ENCODE peak calls at places on chromosomes 3 and 15, in ten cellular contexts. F is fibroblast of lung, V is hepatocyte, D is kidney, H is tibial artery, U is fibroblast of pulmonary artery, O is GM12865, T is pancreas, N is NB4, J is K562. E is an unnamed sample.

GRCh38 chr3:149020196-149020838 is 29.0 kb downstream of the GYG1 start:
- DNase-seq in N (no peak), J (no peak), F (no peak), T (no peak), U (peak), D (no peak), V (no peak), H (peak), O (no peak), E (peak)

GRCh38 chr15:101123222-101123910 is 128.5 kb downstream of the CHSY1 start:
- DNase-seq in N (peak), F (peak), O (no peak), U (peak), V (no peak), D (peak), H (no peak), J (no peak), T (no peak), E (peak)

GRCh38 chr3:57977755-57978715 is 30.2 kb upstream of the FLNB start:
- DNase-seq in H (no peak), N (no peak), T (no peak), J (no peak), F (no peak), O (no peak), D (no peak), V (peak), U (no peak), E (no peak)

GRCh38 chr3:24111711-24112110 is 166.6 kb downstream of the NR1D2 start:
- DNase-seq in D (no peak), U (no peak), T (no peak), N (no peak), V (no peak), H (no peak), F (no peak), J (no peak), O (no peak), E (no peak)

GRCh38 chr3:66182228-66182627 is 38.6 kb upstream of the SLC25A26 start:
- DNase-seq in T (no peak), F (no peak), O (no peak), N (no peak), U (peak), V (no peak), D (no peak), H (no peak), J (no peak), E (peak)

GRCh38 chr3:23129817-23130216 is 73.3 kb upstream of the UBE2E2 start:
- DNase-seq in O (peak), V (peak), J (no peak), N (no peak), H (no peak), U (peak), T (no peak), F (no peak), D (no peak), E (no peak)

GRCh38 chr3:111236833-111237713 is 165.5 kb downstream of the NECTIN3 start:
- DNase-seq in V (no peak), T (no peak), J (no peak), H (no peak), U (peak), D (no peak), N (no peak), F (peak), O (no peak), E (peak)

GRCh38 chr3:171768281-171768925 is 41.9 kb downstream of the PLD1 start:
- DNase-seq in F (no peak), U (no peak), N (no peak), H (no peak), J (no peak), O (no peak), T (no peak), V (no peak), D (no peak), E (peak)

GRCh38 chr3:10771486-10772225 is 44.4 kb upstream of the SLC6A11 start:
- DNase-seq in O (no peak), H (no peak), V (no peak), F (no peak), D (no peak), J (no peak), T (no peak), N (no peak), U (no peak), E (no peak)

GRCh38 chr3:5022966-5023776 is 43.9 kb downstream of the BHLHE40 start:
- DNase-seq in D (peak), O (peak), H (no peak), V (peak), T (peak), N (no peak), U (peak), F (peak), J (peak), E (peak)

GRCh38 chr3:156865732-156866131 is 39.6 kb downstream of the LEKR1 start:
- DNase-seq in N (no peak), T (no peak), O (no peak), J (no peak), V (no peak), F (peak), D (no peak), H (no peak), U (peak), E (peak)

GRCh38 chr3:64220161-64220560 is 5.1 kb downstream of the PRICKLE2 start:
- DNase-seq in J (no peak), U (peak), F (peak), D (no peak), T (no peak), N (no peak), H (no peak), O (no peak), V (peak), E (peak)

GRCh38 chr3:52292247-52293065 is 4.8 kb downstream of the GLYCTK start:
- DNase-seq in H (no peak), N (no peak), V (no peak), F (no peak), U (no peak), J (no peak), D (peak), O (no peak), T (no peak), E (no peak)

GRCh38 chr3:28122227-28122626 is 119.2 kb upstream of the CMC1 start:
- DNase-seq in J (no peak), D (no peak), T (no peak), F (peak), V (no peak), O (no peak), N (no peak), H (no peak), U (peak), E (peak)

GRCh38 chr3:81173514-81173913 is 587.9 kb downstream of the GBE1 start:
- DNase-seq in D (no peak), T (no peak), J (no peak), H (no peak), N (peak), V (peak), U (peak), O (no peak), F (no peak), E (peak)
- TF ChIP-seq CTCF in D (no peak), T (no peak), J (no peak), H (no peak), N (peak), V (peak), U (peak), O (no peak), F (no peak), E (peak)

DNA sequence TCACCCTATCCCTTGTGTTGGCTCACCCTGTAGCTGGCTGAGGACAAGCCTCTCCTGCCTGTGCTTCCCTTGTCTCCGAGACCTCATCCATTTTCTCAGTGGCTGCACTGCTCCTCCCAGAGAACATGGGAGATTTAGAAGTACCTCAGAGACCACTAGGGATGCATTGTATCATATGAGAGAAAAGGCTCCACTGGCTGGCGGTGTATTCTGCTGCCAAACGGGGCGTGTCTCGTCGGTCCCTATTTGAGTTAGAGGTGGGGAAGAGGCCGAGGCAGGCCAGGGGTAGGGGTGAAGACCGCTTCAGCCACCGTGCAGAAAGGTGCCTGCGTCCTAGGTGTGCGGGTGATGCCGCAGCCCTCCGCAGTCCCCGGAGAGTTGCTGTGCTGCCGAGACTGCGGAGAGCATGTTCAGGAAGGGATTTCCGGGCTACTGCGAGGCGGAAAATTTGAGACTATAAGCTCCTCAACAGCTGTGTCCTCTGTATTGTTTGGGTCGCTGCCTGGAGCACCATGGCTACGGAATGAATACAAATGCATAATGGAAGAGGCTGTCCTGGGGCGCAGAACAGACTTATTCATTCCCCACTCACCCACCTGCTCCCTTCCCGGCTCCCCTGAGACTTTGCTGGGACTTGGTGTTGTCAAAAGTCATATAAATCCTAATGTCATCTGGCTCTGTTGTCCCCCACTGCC is 43.9 kb downstream of the SPSB4 start:
- DNase-seq in J (no peak), F (peak), U (peak), D (no peak), O (no peak), V (no peak), N (no peak), H (peak), T (peak), E (peak)
- H3K4me3 ChIP-seq in J (no peak), F (peak), U (peak), D (no peak), O (no peak), V (no peak), N (no peak), H (peak), T (no peak), E (no peak)

GRCh38 chr3:36744770-36745169 is 19.6 kb downstream of the DCLK3 start:
- DNase-seq in O (no peak), T (no peak), J (no peak), V (no peak), U (no peak), F (no peak), H (no peak), D (no peak), N (no peak), E (no peak)

GRCh38 chr3:36738701-36739100 is 25.7 kb downstream of the DCLK3 start:
- DNase-seq in J (no peak), D (no peak), F (peak), O (no peak), T (peak), N (no peak), V (no peak), H (no peak), U (peak), E (no peak)

GRCh38 chr3:36740822-36741221 is 23.5 kb downstream of the DCLK3 start:
- DNase-seq in F (no peak), V (no peak), U (no peak), N (no peak), H (no peak), T (no peak), D (no peak), O (no peak), J (no peak), E (no peak)

GRCh38 chr3:36743821-36744220 is 20.5 kb downstream of the DCLK3 start:
- DNase-seq in N (no peak), V (no peak), O (no peak), D (no peak), H (no peak), J (no peak), F (no peak), U (no peak), T (no peak), E (no peak)

DNA sequence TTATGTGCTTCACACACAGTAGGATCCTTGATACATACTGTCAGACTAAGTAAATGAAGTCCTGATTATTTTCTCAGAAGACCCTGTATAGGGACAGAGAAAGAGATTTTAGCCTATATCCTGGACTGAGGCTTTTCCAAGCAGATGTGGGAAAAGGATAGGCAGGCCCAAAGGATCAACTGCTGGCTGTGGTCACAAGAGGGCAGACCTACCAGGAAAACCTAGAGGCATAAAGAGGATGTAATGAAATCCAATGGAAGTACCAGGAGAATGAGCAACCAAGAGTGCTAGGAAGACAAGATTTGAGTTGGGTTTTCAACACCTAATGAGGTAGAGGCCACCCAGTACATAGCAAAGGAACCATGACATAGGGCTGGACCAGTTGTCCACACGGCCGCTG is 23.1 kb downstream of the DCLK3 start:
- DNase-seq in J (no peak), D (no peak), O (no peak), F (peak), H (no peak), T (no peak), U (peak), V (peak), N (no peak), E (peak)
- TF ChIP-seq CTCF in J (peak), D (no peak), O (no peak), F (no peak), H (no peak), T (no peak), U (peak), V (peak), N (no peak), E (peak)

GRCh38 chr3:123733341-123733740 is 148.5 kb upstream of the HACD2 start:
- DNase-seq in J (no peak), N (no peak), O (no peak), V (no peak), F (no peak), H (no peak), T (no peak), D (no peak), U (no peak), E (no peak)
- H3K4me3 ChIP-seq in J (no peak), N (no peak), O (no peak), V (no peak), F (no peak), H (no peak), T (no peak), D (no peak), U (no peak), E (no peak)

GRCh38 chr15:70508561-70509281 is 254.6 kb downstream of the UACA start:
- DNase-seq in J (no peak), D (no peak), T (no peak), N (peak), H (no peak), V (peak), F (peak), U (peak), O (peak), E (peak)
- TF ChIP-seq CTCF in J (no peak), D (no peak), T (no peak), N (no peak), H (no peak), V (peak), F (peak), U (no peak), O (no peak), E (peak)

GRCh38 chr3:8520816-8521415 is 19.3 kb downstream of the LMCD1 start:
- DNase-seq in N (no peak), D (no peak), T (no peak), O (no peak), F (no peak), J (no peak), V (no peak), U (no peak), H (no peak), E (no peak)

GRCh38 chr3:8523041-8523440 is 21.4 kb downstream of the LMCD1 start:
- DNase-seq in D (no peak), H (no peak), U (no peak), J (no peak), N (no peak), T (no peak), O (no peak), V (no peak), F (no peak), E (no peak)

GRCh38 chr3:8524249-8524648 is 22.6 kb downstream of the LMCD1 start:
- DNase-seq in J (no peak), H (no peak), N (no peak), F (no peak), U (no peak), T (no peak), V (no peak), D (no peak), O (no peak), E (no peak)

GRCh38 chr3:8525893-8526292 is 24.3 kb downstream of the LMCD1 start:
- DNase-seq in O (no peak), T (no peak), U (no peak), V (no peak), H (no peak), J (no peak), D (no peak), N (no peak), F (no peak), E (no peak)

DNA sequence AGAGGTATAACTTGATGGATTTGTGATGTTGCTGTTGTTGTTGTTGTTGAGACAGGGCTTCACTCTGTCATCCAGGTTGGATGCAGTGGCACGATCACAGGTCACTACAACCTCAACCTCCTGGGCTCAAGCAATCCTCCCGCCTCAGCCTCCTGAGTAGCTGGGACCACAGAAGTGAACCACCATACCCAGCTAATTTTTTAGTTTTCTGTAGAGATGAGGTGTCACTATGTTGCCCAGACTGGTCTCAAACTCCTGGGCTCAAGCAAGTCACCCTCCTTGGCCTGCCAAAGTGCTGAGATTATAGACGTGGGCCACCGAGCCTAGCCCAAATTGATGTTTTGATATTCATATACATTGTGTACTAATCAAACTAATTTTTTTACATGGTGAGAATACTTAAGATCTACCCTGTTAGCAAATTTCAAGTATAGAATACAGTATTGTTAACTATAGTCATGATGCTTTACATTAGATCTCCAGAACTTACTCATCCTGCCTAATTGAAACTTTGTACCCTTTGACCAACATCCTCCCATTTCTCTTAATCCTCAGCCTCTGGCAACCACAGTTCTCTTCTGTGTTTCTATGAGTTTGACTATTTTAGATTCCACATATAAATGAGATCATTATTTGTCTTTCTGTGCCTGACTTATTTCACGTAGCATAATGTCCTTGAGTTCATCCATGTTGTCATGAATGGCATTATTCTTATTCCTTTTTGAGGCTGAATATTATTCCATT is 23.2 kb downstream of the LMCD1 start:
- DNase-seq in U (no peak), T (no peak), V (no peak), F (no peak), J (no peak), H (no peak), D (no peak), N (no peak), O (peak), E (no peak)
- H3K4me3 ChIP-seq in U (no peak), T (no peak), V (no peak), F (no peak), J (no peak), H (no peak), D (no peak), N (no peak), O (no peak), E (no peak)

GRCh38 chr3:16723994-16724393 is 118.8 kb upstream of the DAZL start:
- DNase-seq in F (no peak), H (no peak), U (peak), D (no peak), T (no peak), O (peak), V (peak), J (no peak), N (no peak), E (peak)
- TF ChIP-seq CTCF in F (peak), H (no peak), U (peak), D (no peak), T (no peak), O (peak), V (no peak), J (no peak), N (no peak), E (peak)